ENCODE peak calls at places on chromosomes 16 and 17, in nine cellular contexts. U is stimulated activated CD8-positive, alpha-beta memory T cell treated with anti-CD3 and anti-CD28 coated beads, Interleukin-4, amount 100 ng/mL, for 4 hours; R is left cardiac atrium; G is cardiac fibroblast; D is CD8-positive, alpha-beta T cell; K is AG08395; B is brain pericyte; M is sigmoid colon; L is GM13977. F is an unnamed sample.
A peak's percentile ranks its signal among the peaks of the same experiment; 100 is the strongest.

GRCh38 chr17:43780135-43780534 is at the start of gene CFAP97D1:
- DNase-seq in G (no peak), M (no peak), D (no peak), R (no peak), L (no peak), K (no peak), U (no peak), B (no peak), F (no peak)

GRCh38 chr17:42285346-42286050 is 2.8 kb upstream of the STAT5A start:
- DNase-seq in K (no peak), L (no peak), D (no peak), B (no peak), R (no peak), U (no peak), M (peak; percentile 52), G (no peak), F (no peak)

GRCh38 chr16:61324044-61324443 is 712.2 kb downstream of the CDH8 start:
- DNase-seq in U (no peak), G (no peak), L (no peak), R (no peak), B (no peak), D (no peak), M (no peak), K (no peak), F (no peak)

GRCh38 chr17:40099627-40100418 is 566 bp downstream of the NR1D1 start:
- DNase-seq in G (no peak), K (no peak), B (no peak), R (no peak), L (no peak), M (no peak), U (no peak), D (no peak), F (no peak)

GRCh38 chr17:80216473-80217456 is 3.4 kb downstream of the SGSH start:
- DNase-seq in L (no peak), U (no peak), K (no peak), B (no peak), G (no peak), D (no peak), R (no peak), M (no peak), F (no peak)

GRCh38 chr17:75921596-75921995 is 16.9 kb upstream of the MRPL38 start:
- DNase-seq in M (no peak), L (no peak), U (no peak), K (no peak), R (no peak), B (no peak), G (no peak), D (no peak), F (no peak)

GRCh38 chr17:41009301-41009760 is 403 bp upstream of the KRTAP3-1 start:
- DNase-seq in K (no peak), G (no peak), L (no peak), U (no peak), B (no peak), M (no peak), R (no peak), D (no peak), F (no peak)

GRCh38 chr16:21277927-21278706 is at the start of gene CRYM:
- DNase-seq in M (peak; percentile 79), B (no peak), R (peak; percentile 76), U (no peak), K (peak; percentile 70), L (peak; percentile 81), D (peak; percentile 20), G (peak; percentile 31), F (peak; percentile 72)

F was measured in cardiac muscle cell.